ENCODE peak calls at places on chromosomes 13 and 19, in four cellular contexts. S is heart right ventricle, K is fibroblast of the aortic adventitia, E is colonic mucosa. G is an unnamed sample.

GRCh38 chr19:54952591-54953344 is 5.4 kb upstream of the NLRP7 start:
- DNase-seq in S (no peak), K (no peak), E (no peak), G (no peak)

GRCh38 chr13:80340643-80341097 is 256 bp downstream of the SPRY2 start:
- DNase-seq in S (peak), K (peak), E (no peak), G (no peak)

GRCh38 chr13:102707465-102707864 is 12.6 kb upstream of the METTL21C start:
- DNase-seq in S (no peak), K (peak), E (no peak), G (peak)

GRCh38 chr19:32675720-32676185 is at the start of gene RGS9BP:
- DNase-seq in S (peak), K (peak), E (peak), G (no peak)

GRCh38 chr19:16330368-16330801 is 5.8 kb downstream of the KLF2 start:
- DNase-seq in S (peak), K (peak), E (peak), G (peak)

GRCh38 chr13:100234006-100234405 is 145.1 kb downstream of the PCCA start:
- DNase-seq in S (no peak), K (no peak), E (no peak), G (no peak)

GRCh38 chr19:52665529-52665928 is 27.4 kb upstream of the ZNF83 start:
- DNase-seq in S (no peak), K (no peak), E (no peak), G (peak)

GRCh38 chr19:1241417-1242095 is at the start of gene ATP5F1D:
- DNase-seq in S (peak), K (peak), E (peak), G (peak)

GRCh38 chr13:79405831-79406596 is at the start of gene RBM26:
- DNase-seq in S (peak), K (peak), E (peak), G (peak)

GRCh38 chr13:50761406-50761805 is 82.1 kb downstream of the DLEU7 start:
- DNase-seq in S (no peak), K (no peak), E (no peak), G (no peak)

GRCh38 chr19:11091343-11092153 is 2.3 kb downstream of the LDLR start:
- DNase-seq in S (peak), K (peak), E (peak), G (peak)

GRCh38 chr13:24502567-24503375 is 9.8 kb downstream of the PARP4 start:
- DNase-seq in S (no peak), K (peak), E (peak), G (peak)

GRCh38 chr13:74289861-74290260 is 155.7 kb upstream of the KLF12 start:
- DNase-seq in S (no peak), K (no peak), E (no peak), G (no peak)

GRCh38 chr19:9934132-9934950 is 2.0 kb downstream of the OLFM2 start:
- DNase-seq in S (peak), K (peak), E (peak), G (no peak)

GRCh38 chr13:82713681-82714405 is 1168.4 kb downstream of the SLITRK1 start:
- DNase-seq in S (no peak), K (peak), E (no peak), G (peak)

GRCh38 chr19:55304279-55304978 is 20.6 kb downstream of the BRSK1 start:
- DNase-seq in S (no peak), K (peak), E (no peak), G (no peak)

GRCh38 chr13:70568571-70568970 is 460.3 kb upstream of the KLHL1 start:
- DNase-seq in S (no peak), K (peak), E (peak), G (no peak)

GRCh38 chr13:41053384-41053826 is 7.9 kb upstream of the WBP4 start:
- DNase-seq in S (peak), K (peak), E (peak), G (no peak)

DNA sequence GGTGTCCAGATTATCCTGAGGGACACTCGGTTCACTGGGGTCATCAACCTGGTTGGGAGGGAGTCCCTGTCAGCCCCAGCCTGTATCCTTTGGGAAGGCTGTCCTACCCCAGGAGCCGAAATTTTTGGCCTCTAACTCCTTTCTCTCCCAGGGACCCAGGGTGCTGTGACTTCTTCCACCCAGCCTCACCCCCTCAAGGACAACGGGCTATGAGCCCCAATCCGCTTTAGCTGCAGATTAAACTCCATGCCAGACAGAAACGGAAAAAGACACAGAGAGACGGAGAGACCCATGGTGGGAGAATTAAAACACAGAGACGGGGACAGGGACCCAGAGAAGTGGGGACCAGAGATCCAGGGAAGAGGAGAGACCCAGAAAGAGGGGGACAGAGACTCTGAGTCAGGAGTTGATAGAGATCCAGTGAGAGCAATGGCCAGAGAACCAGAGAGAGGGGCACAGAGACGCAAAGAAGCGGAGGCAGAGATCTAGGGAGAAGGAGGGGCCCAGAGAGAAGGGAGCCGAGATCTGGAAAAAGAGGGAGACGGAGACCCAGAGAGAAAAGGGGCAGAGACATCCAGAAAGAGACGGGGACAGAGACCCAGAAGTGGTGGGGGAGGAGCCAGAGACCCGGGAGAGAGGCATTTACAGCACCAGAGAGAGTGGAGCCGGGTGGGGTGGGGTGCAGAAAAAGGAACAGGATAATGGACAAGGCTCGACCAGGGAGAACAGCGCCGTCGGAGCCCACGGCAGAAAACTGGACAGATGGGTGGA is 703 bp downstream of the SLC17A7 start:
- DNase-seq in S (no peak), K (no peak), E (no peak), G (no peak)
- H3K4me3 ChIP-seq in S (peak), K (peak), E (no peak), G (no peak)

GRCh38 chr13:114111577-114111976 is 20.8 kb downstream of the RASA3 start:
- DNase-seq in S (no peak), K (no peak), E (no peak), G (no peak)

GRCh38 chr13:114115191-114115671 is 17.2 kb downstream of the RASA3 start:
- DNase-seq in S (peak), K (peak), E (peak), G (no peak)

GRCh38 chr13:114112231-114112825 is 20.1 kb downstream of the RASA3 start:
- DNase-seq in S (no peak), K (no peak), E (no peak), G (no peak)

GRCh38 chr13:114113961-114114360 is 18.5 kb downstream of the RASA3 start:
- DNase-seq in S (no peak), K (no peak), E (no peak), G (no peak)

DNA sequence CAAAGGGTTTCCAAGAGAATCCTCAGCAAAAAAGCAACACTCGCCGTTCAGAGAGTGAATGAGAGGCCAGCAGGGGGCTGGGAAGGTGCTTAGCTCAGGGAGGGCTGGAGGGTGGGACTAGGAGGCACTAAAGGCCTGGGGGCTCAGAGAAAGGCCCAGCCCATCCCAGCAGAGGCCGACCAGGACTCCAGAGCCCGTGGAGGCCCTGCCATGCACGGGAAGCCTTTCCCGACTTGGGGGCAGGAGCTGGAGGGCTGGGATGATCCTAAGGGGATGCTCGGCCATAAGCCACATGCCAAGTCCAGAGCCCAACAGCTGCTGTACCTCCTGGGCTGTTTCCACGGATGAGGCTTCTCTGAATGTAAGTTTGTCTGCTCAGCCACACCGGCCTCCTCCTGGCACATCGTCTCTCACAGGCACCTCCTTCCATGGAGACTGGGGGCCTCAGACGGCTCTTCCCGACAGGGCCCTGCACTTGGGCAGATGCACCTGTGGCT is 19.5 kb downstream of the RASA3 start:
- DNase-seq in S (no peak), K (no peak), E (no peak), G (no peak)
- TF ChIP-seq CTCF in S (no peak), K (no peak), E (no peak), G (no peak)

GRCh38 chr19:8244442-8244841 is 35.3 kb downstream of the CERS4 start:
- DNase-seq in S (no peak), K (no peak), E (no peak), G (no peak)
- H3K4me3 ChIP-seq in S (no peak), K (no peak), E (no peak), G (no peak)

GRCh38 chr19:3977242-3978143 is 6.6 kb upstream of the DAPK3 start:
- DNase-seq in S (peak), K (no peak), E (no peak), G (no peak)
- TF ChIP-seq CTCF in S (no peak), K (peak), E (no peak), G (peak)

DNA sequence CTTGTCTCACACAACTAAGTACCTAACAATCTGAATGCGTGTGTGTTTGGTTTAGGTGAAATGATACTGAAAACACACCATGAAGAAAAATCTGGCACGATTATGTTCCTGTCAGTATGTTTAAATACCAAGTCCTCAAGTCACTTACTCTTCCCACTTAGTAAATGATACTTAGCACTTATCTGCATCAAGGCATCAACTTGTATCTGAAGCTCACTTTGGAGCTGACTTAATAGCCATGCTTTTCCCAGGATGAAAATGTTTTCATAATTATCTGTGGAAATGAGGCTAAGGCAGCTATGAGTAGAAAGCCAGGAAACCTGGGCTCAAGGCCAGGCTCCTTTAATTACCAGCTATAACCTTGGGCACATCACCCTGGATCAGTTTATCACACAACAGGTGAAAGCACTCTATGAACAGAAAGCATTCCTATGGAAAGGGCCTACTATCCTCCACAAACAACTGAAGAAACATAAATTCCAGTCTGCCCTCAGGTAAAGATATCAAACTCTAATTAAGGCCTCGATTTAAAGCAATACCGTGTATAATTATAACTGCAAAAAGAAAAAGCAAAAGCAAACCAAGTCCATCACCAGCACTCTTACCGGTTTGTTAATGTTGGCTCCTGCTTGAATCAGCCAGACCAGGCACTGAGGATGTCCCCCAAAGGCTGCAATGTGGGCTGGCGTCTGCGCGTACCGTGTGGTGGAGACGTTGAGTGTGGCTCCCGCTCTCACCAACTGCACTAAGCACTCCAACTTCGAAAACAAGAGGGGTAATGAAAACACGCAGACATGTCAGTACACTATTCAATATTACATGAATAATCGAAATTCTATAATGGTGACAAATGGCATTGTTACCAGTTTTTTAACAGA is 4.6 kb downstream of the ANKRD10 start:
- DNase-seq in S (no peak), K (no peak), E (peak), G (no peak)
- H3K4me3 ChIP-seq in S (no peak), K (no peak), E (no peak), G (no peak)

DNA sequence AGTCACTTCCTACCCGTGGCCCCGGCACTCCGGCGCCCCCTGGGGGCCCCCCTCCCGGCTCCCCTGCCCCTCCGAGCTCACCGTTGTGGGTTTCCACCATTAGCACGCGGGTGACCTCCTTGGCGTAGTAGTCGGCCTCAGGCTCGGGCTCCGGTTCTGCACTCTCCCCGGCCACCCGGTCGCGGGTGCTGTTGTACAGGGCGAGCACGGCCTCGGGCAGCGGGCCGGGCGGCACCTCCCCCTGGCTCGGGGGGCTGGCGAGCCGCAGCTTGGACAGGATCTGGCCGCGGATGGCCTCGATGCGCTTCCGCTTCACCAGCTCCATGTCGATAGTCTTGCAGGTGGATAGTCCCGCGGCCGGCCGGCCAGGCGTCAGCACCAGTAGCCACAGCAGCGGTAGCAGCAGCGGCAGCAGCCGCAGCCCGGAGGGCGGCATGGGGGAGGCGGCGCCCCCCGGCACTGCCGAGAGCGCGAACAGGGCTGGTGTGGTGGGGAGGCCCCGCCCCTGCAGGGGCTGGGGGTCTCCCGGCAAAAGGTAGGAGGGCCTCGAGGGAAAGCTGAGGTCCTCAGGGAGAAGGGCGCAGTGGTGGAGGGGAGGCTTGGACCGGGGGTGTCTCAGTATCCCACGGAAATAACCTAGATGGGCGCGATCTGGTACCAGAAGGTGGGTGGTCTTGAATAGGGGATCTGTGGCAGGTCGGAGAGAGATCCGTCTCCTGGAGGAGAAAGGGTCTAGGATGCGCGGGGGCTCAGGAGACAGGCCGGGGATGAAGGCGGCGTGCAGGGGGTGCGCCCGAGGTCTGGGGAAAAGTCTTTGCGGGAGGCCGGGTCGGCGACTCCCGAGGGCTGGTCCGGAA is 885 bp downstream of the TGFB1 start:
- DNase-seq in S (peak), K (peak), E (peak), G (no peak)
- TF ChIP-seq CTCF in S (peak), K (peak), E (peak), G (peak)

GRCh38 chr19:19049406-19049805 is 14.4 kb upstream of the SLC25A42 start:
- DNase-seq in S (no peak), K (no peak), E (no peak), G (no peak)
- H3K4me3 ChIP-seq in S (no peak), K (no peak), E (no peak), G (no peak)

DNA sequence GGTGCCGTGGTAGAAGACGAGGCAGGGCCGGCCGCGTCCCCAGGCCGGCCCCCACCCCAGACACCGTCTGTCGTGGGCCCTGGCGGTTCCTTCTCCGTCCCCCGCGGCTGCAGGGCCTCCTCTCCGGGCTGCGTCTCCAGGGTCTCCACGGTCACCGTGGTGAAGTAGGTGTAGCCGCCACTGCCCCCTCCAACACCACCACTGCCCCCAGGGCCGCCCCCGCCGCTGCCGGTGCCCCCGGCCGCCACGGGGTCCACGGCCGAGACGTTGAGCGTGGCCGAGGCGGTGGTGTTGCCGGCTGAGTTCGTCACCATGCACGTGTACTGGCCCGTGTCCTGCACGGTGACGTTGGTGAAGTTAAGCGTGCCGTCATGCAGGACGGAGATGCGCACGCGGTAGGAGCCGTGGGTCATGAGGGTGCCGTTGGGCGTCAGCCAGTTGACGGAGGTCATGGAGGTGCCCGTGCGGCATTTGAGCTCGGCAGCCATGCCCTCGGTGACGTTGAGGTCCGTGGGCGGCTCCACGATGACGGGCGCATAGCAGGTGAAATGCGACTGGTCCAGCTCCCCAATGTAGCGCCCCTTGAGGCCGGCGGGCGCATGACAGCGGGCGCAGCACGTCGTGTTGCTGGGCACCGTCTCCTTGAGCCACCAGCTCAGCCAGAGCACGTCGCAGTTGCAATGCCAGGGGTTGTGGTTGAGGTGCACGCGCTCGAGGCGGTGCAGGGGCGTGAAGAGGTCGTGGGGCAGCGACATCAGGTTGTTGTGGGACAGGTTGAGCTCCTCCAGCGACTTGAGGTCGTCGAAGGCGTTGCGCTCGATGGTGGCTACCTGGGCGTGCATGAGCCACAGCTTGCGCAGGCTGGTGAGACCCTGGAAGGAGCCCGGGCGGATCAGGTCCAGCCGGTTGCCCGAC is 4.6 kb upstream of the ASPDH start:
- DNase-seq in S (no peak), K (no peak), E (no peak), G (no peak)
- TF ChIP-seq CTCF in S (no peak), K (no peak), E (no peak), G (peak)

DNA sequence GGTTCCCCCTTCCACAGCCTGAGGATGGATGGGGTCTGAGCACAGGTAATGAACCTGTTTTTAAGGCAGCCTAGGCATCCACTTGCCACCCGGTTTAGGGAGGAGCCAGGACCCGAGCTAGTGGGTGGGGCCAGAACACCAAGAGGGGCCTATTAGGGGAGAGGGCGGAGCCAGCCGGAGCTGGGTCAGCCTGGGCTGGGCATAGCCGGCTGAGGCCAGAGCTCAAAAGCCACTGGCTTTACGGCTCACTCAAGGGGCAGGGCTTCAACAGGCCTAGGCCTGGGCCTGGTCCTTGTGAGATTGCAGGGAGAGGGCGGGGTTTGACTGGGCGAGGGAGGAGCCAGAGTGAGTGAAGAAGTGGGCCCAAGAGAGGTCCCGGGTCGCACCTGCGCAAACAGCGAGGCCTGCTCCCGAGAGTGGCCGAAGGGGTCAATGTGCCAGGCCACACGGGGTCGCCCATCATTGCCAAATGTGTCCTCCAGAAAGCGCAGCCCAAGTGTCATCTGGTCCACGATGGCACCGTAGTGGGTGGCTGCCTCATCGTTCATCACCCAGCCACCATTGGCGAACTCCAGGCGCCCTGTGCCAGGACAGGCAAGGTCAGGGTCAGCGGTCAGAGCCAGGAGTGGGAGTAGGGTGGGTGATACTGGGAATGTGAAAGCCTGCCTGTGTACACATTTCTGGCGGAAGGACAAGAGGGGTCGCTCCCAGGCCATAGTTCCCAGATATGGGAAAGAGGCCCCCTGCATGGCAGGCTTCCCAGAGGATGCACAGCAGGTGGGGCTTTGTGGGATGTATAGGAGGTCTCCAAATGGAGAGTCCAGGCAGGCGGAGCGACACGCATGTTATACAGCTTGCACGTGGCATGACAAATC is 1.9 kb downstream of the MAN2B1 start:
- DNase-seq in S (no peak), K (no peak), E (peak), G (no peak)
- H3K4me3 ChIP-seq in S (no peak), K (no peak), E (no peak), G (no peak)